ENCODE peak calls at places on chromosome 7, in nine cellular contexts. One of them, this sample, is unnamed.

GRCh38 chr7:105788816-105789349 is 87.5 kb downstream of the ATXN7L1 start:
- DNase-seq in G401: no peak
- DNase-seq in cardiac fibroblast: no peak
- DNase-seq in dorsolateral prefrontal cortex: no peak
- DNase-seq in frontal cortex: no peak
- DNase-seq in RPMI7951: no peak
- DNase-seq in endothelial cell: no peak
- DNase-seq in A172: no peak
- DNase-seq in GM10248: no peak
- DNase-seq in this sample: no peak

GRCh38 chr7:264541-265191 is 25.3 kb upstream of the FOXL3 start:
- DNase-seq in G401: no peak
- DNase-seq in cardiac fibroblast: no peak
- DNase-seq in dorsolateral prefrontal cortex: no peak
- DNase-seq in frontal cortex: peak; percentile 29
- DNase-seq in RPMI7951: peak; percentile 64
- DNase-seq in endothelial cell: no peak
- DNase-seq in A172: no peak
- DNase-seq in GM10248: no peak
- DNase-seq in this sample: no peak

GRCh38 chr7:156516791-156517378 is 123.7 kb upstream of the RNF32 start:
- DNase-seq in G401: no peak
- DNase-seq in cardiac fibroblast: no peak
- DNase-seq in dorsolateral prefrontal cortex: no peak
- DNase-seq in frontal cortex: no peak
- DNase-seq in RPMI7951: no peak
- DNase-seq in endothelial cell: no peak
- DNase-seq in A172: no peak
- DNase-seq in GM10248: no peak
- DNase-seq in this sample: no peak

GRCh38 chr7:112202819-112203218 is 3.4 kb downstream of the DOCK4 start:
- DNase-seq in G401: peak; percentile 36
- DNase-seq in cardiac fibroblast: peak; percentile 49
- DNase-seq in dorsolateral prefrontal cortex: no peak
- DNase-seq in frontal cortex: no peak
- DNase-seq in RPMI7951: no peak
- DNase-seq in endothelial cell: no peak
- DNase-seq in A172: no peak
- DNase-seq in GM10248: no peak
- DNase-seq in this sample: no peak

GRCh38 chr7:21059069-21059468 is 272.4 kb upstream of the SP8 start:
- DNase-seq in G401: no peak
- DNase-seq in cardiac fibroblast: no peak
- DNase-seq in dorsolateral prefrontal cortex: no peak
- DNase-seq in frontal cortex: no peak
- DNase-seq in RPMI7951: no peak
- DNase-seq in endothelial cell: no peak
- DNase-seq in A172: no peak
- DNase-seq in GM10248: no peak
- DNase-seq in this sample: no peak

GRCh38 chr7:95476904-95477594 is 8.7 kb upstream of the ASB4 start:
- DNase-seq in G401: peak; percentile 67
- DNase-seq in cardiac fibroblast: peak; percentile 87
- DNase-seq in dorsolateral prefrontal cortex: peak; percentile 60
- DNase-seq in frontal cortex: peak; percentile 28
- DNase-seq in RPMI7951: peak; percentile 77
- DNase-seq in endothelial cell: peak; percentile 57
- DNase-seq in A172: peak; percentile 71
- DNase-seq in GM10248: peak; percentile 37
- DNase-seq in this sample: no peak

GRCh38 chr7:129098409-129099084 is 43.6 kb upstream of the TNPO3 start:
- DNase-seq in G401: no peak
- DNase-seq in cardiac fibroblast: no peak
- DNase-seq in dorsolateral prefrontal cortex: no peak
- DNase-seq in frontal cortex: no peak
- DNase-seq in RPMI7951: no peak
- DNase-seq in endothelial cell: no peak
- DNase-seq in A172: no peak
- DNase-seq in GM10248: no peak
- DNase-seq in this sample: no peak

GRCh38 chr7:142817506-142817905 is 37.4 kb upstream of the EPHB6 start:
- DNase-seq in G401: no peak
- DNase-seq in cardiac fibroblast: no peak
- DNase-seq in dorsolateral prefrontal cortex: no peak
- DNase-seq in frontal cortex: no peak
- DNase-seq in RPMI7951: no peak
- DNase-seq in endothelial cell: no peak
- DNase-seq in A172: no peak
- DNase-seq in GM10248: no peak
- DNase-seq in this sample: no peak